ENCODE peak calls at places on chromosomes 7 and 10, in five cellular contexts. L, E, B, H and F are unnamed samples. For H3K4me1, the result is how much of the 10 kb centered on the place peaks cover.

GRCh38 chr7:149197675-149198074 is 2.3 kb downstream of the ZNF282 start:
- DNase-seq in L (no peak), H (no peak), B (peak), E (no peak), F (no peak)

GRCh38 chr7:139033346-139034114 is 2.3 kb downstream of the ZC3HAV1L start:
- DNase-seq in E (no peak), L (no peak), H (no peak), B (no peak), F (no peak)

GRCh38 chr7:127154101-127154500 is 98.6 kb downstream of the GRM8 start:
- DNase-seq in E (no peak), L (no peak), H (no peak), B (no peak), F (no peak)

GRCh38 chr7:29045258-29046095 is 87.3 kb upstream of the TRIL start:
- DNase-seq in L (no peak), B (no peak), E (no peak), H (no peak), F (no peak)

GRCh38 chr10:129511086-129511485 is 44.0 kb downstream of the MGMT start:
- DNase-seq in E (no peak), B (no peak), H (no peak), L (no peak), F (no peak)

GRCh38 chr10:3811331-3811870 is 26.4 kb upstream of the KLF6 start:
- DNase-seq in H (peak), L (no peak), B (no peak), E (no peak), F (peak)

GRCh38 chr7:3461923-3462322 is 160.9 kb downstream of the SDK1 start:
- DNase-seq in H (no peak), E (no peak), L (no peak), B (no peak), F (no peak)

GRCh38 chr7:102439963-102440795 is 6.8 kb downstream of the ORAI2 start:
- DNase-seq in L (peak), H (no peak), E (no peak), B (no peak), F (peak)

GRCh38 chr10:73965890-73966768 is 31.8 kb upstream of the VCL start:
- DNase-seq in H (no peak), E (peak), L (peak), B (no peak), F (peak)

GRCh38 chr10:25747038-25747437 is 187.0 kb upstream of the MYO3A start:
- DNase-seq in H (no peak), B (no peak), E (no peak), L (no peak), F (no peak)

GRCh38 chr7:135448753-135449152 is 61.1 kb downstream of the CNOT4 start:
- DNase-seq in E (no peak), L (no peak), H (no peak), B (no peak), F (no peak)

GRCh38 chr10:108360187-108360586 is 1195.7 kb upstream of the SORCS1 start:
- DNase-seq in B (no peak), L (no peak), H (no peak), E (no peak), F (no peak)

GRCh38 chr7:143381427-143382125 is 431 bp downstream of the ZYX start:
- DNase-seq in E (peak), H (peak), L (peak), B (peak), F (peak)

GRCh38 chr7:131471605-131472004 is 84.8 kb downstream of the PODXL start:
- DNase-seq in B (no peak), H (no peak), L (no peak), E (no peak), F (no peak)

GRCh38 chr10:29698766-29699490 is 64.2 kb upstream of the SVIL start:
- DNase-seq in L (no peak), B (no peak), H (no peak), E (no peak), F (no peak)

GRCh38 chr10:117950408-117950807 is 96.3 kb downstream of the RAB11FIP2 start:
- DNase-seq in E (no peak), L (no peak), H (no peak), B (no peak), F (no peak)

GRCh38 chr7:7103343-7104313 is 78.7 kb upstream of the C1GALT1 start:
- DNase-seq in B (peak), L (no peak), E (no peak), H (peak), F (no peak)

GRCh38 chr7:7102906-7103305 is 79.4 kb upstream of the C1GALT1 start:
- DNase-seq in H (no peak), B (no peak), L (no peak), E (no peak), F (no peak)

GRCh38 chr7:7105800-7106582 is 76.4 kb upstream of the C1GALT1 start:
- DNase-seq in B (no peak), L (no peak), H (no peak), E (no peak), F (no peak)

GRCh38 chr7:7104314-7104698 is 78.0 kb upstream of the C1GALT1 start:
- DNase-seq in E (no peak), H (no peak), B (no peak), L (no peak), F (no peak)

DNA sequence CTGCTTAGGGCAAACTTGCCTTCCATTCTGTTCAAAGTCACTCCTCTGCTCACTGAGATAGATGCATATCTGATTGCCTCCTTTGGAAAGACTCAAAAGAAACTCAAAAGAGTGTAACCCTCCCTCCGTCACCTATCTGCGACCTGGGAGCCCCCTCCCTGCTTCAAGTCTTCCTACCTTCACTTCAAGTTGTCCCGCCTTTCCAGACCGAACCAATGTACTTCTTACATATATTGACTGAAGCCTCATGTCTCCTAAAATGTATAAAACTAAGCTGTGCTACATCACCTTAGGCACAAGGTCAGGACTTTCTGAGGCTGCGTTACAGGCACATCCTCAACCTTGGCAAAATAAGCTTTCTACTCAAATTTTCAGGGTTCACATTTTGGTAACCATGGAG is 77.4 kb upstream of the C1GALT1 start:
- DNase-seq in H (no peak), E (no peak), B (no peak), L (no peak), F (no peak)
- H3K27ac ChIP-seq in H (no peak), E (no peak), B (no peak), L (no peak), F (no peak)

DNA sequence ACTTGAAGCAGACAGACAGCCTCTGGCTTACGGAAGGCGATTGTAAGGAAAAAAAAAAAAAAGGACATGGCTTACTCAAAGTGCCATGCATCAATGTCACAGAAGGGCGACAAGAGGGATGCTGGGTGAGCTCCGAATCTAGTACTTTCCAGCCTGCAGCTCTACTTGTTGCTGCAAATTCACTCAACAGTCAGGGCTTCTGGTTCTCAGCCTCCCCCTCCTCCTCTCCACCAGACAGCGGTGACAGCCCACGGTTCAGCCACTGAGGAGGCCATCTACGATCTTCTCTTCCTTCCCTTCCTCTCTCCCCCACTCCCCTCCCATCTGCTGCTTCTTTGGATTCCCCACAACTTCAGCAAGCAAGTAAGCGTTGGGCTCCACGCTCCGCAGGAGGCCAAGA is 63.5 kb downstream of the PRKAG2 start:
- DNase-seq in E (no peak), H (no peak), B (no peak), L (no peak), F (no peak)
- H3K4me3 ChIP-seq in E (no peak), H (no peak), B (no peak), L (no peak), F (no peak)

GRCh38 chr10:7480742-7481381 is 70.0 kb upstream of the SFMBT2 start:
- DNase-seq in E (no peak), L (no peak), B (peak), H (peak), F (no peak)

GRCh38 chr10:7483848-7484247 is 73.0 kb upstream of the SFMBT2 start:
- DNase-seq in L (no peak), B (no peak), E (no peak), H (peak), F (no peak)

GRCh38 chr10:7481382-7481765 is 70.5 kb upstream of the SFMBT2 start:
- DNase-seq in E (no peak), L (no peak), H (no peak), B (no peak), F (no peak)

GRCh38 chr10:7484456-7485266 is 73.8 kb upstream of the SFMBT2 start:
- DNase-seq in H (peak), E (no peak), L (no peak), B (no peak), F (no peak)

DNA sequence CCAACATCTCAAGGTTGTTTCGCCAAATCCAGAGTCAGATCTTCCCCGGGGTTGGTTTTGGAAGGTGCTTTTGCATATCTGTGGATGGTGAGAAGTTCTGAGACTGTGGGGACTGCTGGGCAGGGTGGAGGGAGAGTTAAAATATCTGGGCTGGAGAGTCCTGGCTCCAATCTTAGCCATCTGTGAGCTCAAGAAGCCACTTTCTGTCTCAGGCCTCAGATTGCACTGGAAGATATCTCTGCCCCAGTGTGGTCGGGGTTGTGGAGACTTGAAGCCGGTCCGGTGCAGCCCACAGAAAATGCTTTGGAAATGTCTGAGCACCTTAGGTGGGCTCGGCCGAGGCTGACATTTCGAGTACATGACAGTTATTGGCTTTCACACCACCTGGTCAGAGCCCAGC is 72.2 kb upstream of the SFMBT2 start:
- DNase-seq in E (no peak), H (no peak), B (no peak), L (no peak), F (no peak)
- H3K4me1 ChIP-seq in E (under half), H (half or more), B (under half), L (under half), F (under half)

DNA sequence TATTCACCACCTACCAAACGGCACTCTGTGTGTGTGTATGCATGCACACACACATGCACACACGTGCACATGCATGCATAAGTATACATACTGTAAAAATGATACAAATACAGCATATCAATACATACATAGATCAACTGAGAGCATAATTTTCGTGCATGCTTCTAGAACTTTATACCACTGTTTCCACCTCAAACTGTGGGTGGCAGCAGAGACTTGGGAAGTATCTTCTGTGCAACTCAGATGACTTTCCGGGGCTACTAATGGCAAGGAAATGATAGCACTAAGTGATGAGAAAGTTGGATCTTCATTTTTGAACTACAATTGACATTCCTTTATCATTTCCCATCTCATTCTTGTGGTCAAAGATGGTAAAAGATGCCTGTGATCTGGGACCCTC is 570.7 kb downstream of the REEP3 start:
- DNase-seq in E (peak), L (no peak), H (peak), B (no peak), F (no peak)
- H3K27ac ChIP-seq in E (no peak), L (no peak), H (no peak), B (no peak), F (no peak)

DNA sequence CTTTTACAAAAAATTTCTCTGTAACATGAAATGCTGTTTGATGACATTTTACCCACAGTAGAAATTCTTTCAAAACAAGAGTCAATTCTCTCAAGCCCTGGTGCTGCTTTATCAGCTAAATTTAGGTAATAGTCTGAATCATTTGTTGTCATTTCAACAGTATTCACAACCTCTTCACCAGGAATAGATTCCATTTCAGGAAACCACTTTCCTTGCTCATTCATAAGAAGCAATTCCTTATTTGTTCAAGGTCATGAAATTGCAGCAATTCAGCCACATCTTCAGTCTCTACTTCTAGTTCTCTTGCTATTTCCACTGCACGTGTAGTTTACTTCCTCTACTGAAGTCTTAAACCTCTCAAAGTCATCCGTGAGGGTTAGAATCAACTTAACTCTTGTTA is 14.1 kb downstream of the STAG3 start:
- DNase-seq in L (no peak), H (no peak), E (no peak), B (no peak), F (no peak)
- H3K4me3 ChIP-seq in L (no peak), H (no peak), E (no peak), B (no peak), F (no peak)

GRCh38 chr7:25852249-25852994 is 299.6 kb upstream of the NFE2L3 start:
- DNase-seq in B (peak), L (peak), H (no peak), E (no peak), F (no peak)

GRCh38 chr7:25851332-25852248 is 300.4 kb upstream of the NFE2L3 start:
- DNase-seq in E (peak), B (peak), H (peak), L (peak), F (peak)

GRCh38 chr7:25847331-25848070 is 304.5 kb upstream of the NFE2L3 start:
- DNase-seq in E (no peak), B (no peak), H (no peak), L (no peak), F (no peak)

GRCh38 chr7:25850730-25851129 is 301.3 kb upstream of the NFE2L3 start:
- DNase-seq in L (no peak), H (no peak), B (no peak), E (no peak), F (no peak)

GRCh38 chr7:25849361-25850184 is 302.4 kb upstream of the NFE2L3 start:
- DNase-seq in E (peak), L (peak), B (no peak), H (no peak), F (peak)
- H3K4me1 ChIP-seq in E (half or more), L (under half), B (under half), H (under half), F (half or more)

DNA sequence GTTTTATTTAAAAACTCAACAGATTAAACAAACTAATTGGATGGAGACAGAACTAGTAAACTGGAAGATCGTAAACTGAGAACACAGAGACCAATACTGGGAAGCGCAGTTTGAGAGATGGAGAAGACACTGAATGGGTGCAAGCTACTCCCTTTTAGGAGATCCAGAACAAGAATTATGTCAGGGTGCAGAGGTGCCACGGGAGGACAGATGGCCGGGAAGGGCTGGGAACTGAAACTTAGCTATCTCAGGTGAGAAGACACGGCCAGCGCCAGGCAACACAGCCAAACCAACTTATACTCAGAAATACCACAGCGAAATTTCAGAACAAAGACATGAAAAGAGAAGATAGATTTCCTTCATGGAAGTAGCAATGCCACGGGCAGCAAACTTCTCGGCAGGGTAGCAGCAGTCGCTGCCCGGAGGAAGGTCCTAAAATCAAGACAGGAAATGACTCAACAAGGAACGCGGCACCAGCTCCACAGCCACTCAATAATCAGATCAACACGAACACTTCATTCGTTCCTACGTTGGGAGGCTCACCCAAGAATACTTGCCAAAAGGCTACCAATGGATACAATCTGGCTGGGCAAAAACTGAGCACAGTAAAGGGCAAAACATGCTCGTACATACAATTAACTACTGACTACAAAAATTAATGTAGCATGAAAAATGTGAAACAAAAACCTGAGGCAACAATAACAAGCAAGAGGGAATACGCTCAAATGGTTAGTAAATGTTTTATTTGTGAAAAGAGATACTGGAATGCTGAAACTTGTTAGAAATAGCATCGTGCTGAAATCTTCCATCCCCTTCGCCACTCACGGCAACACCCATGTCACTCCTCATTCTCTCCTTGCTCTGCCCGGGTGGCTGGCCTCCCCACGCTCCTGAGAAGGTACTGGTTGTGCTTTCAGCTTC is 2.2 kb upstream of the LRRC27 start:
- DNase-seq in E (no peak), B (peak), L (no peak), H (no peak), F (no peak)
- H3K27ac ChIP-seq in E (peak), B (peak), L (no peak), H (no peak), F (no peak)